ENCODE peak calls at places on chromosomes 3 and 15, in eight cellular contexts. G is right lobe of liver, X is lower leg skin, Z is adrenal gland, P is stomach, B is body of pancreas, S is heart left ventricle, I is tibial nerve. Q is an unnamed sample.

GRCh38 chr3:56796202-56796601 is 5.5 kb downstream of the ARHGEF3 start:
- DNase-seq in G (no peak), X (no peak), Z (no peak), P (no peak), B (peak), S (no peak), I (no peak), Q (no peak)

GRCh38 chr15:63045438-63046278 is 3.1 kb downstream of the TPM1 start:
- DNase-seq in G (no peak), X (no peak), Z (no peak), P (no peak), B (no peak), S (no peak), I (no peak), Q (no peak)

GRCh38 chr3:84965141-84965540 is 6.4 kb downstream of the CADM2 start:
- DNase-seq in G (no peak), X (no peak), Z (no peak), P (no peak), B (no peak), S (no peak), I (no peak), Q (no peak)

GRCh38 chr3:39267631-39268553 is 11.9 kb downstream of the CX3CR1 start:
- DNase-seq in G (no peak), X (no peak), Z (no peak), P (no peak), B (no peak), S (no peak), I (no peak), Q (no peak)

GRCh38 chr15:77251662-77252061 is 168.2 kb downstream of the PEAK1 start:
- DNase-seq in G (no peak), X (no peak), Z (no peak), P (no peak), B (no peak), S (no peak), I (no peak), Q (no peak)

GRCh38 chr15:74820056-74820455 is 6.4 kb upstream of the CPLX3 start:
- DNase-seq in G (no peak), X (no peak), Z (no peak), P (no peak), B (no peak), S (no peak), I (no peak), Q (no peak)

GRCh38 chr3:126923423-126923822 is 59.5 kb upstream of the PLXNA1 start:
- DNase-seq in G (no peak), X (no peak), Z (no peak), P (no peak), B (no peak), S (no peak), I (no peak), Q (no peak)

GRCh38 chr3:102537122-102537521 is 102.3 kb downstream of the ZPLD1 start:
- DNase-seq in G (no peak), X (no peak), Z (no peak), P (no peak), B (no peak), S (no peak), I (no peak), Q (no peak)

GRCh38 chr3:117285721-117286120 is 576.1 kb downstream of the TUSC7 start:
- DNase-seq in G (no peak), X (no peak), Z (peak), P (no peak), B (no peak), S (no peak), I (no peak), Q (no peak)

GRCh38 chr3:57952208-57952631 is 56.0 kb upstream of the FLNB start:
- DNase-seq in G (no peak), X (no peak), Z (no peak), P (no peak), B (peak), S (peak), I (no peak), Q (peak)

GRCh38 chr3:69390771-69391170 is 4.9 kb upstream of the FRMD4B start:
- DNase-seq in G (no peak), X (no peak), Z (no peak), P (no peak), B (no peak), S (no peak), I (no peak), Q (no peak)

GRCh38 chr15:28942046-28942445 is 56.3 kb downstream of the APBA2 start:
- DNase-seq in G (no peak), X (no peak), Z (no peak), P (peak), B (no peak), S (no peak), I (no peak), Q (no peak)

GRCh38 chr3:4744405-4745239 is 234.6 kb upstream of the BHLHE40 start:
- DNase-seq in G (no peak), X (no peak), Z (no peak), P (no peak), B (no peak), S (no peak), I (no peak), Q (no peak)

GRCh38 chr3:42749753-42750231 is 23.3 kb downstream of the CCDC13 start:
- DNase-seq in G (no peak), X (no peak), Z (no peak), P (peak), B (peak), S (no peak), I (no peak), Q (no peak)

GRCh38 chr3:33547101-33547500 is 106.9 kb upstream of the UBP1 start:
- DNase-seq in G (no peak), X (no peak), Z (no peak), P (no peak), B (no peak), S (no peak), I (no peak), Q (no peak)

GRCh38 chr3:158791259-158791920 is 10.5 kb upstream of the MFSD1 start:
- DNase-seq in G (no peak), X (no peak), Z (peak), P (no peak), B (no peak), S (no peak), I (no peak), Q (peak)

GRCh38 chr3:65814883-65815578 is 223.7 kb downstream of the MAGI1 start:
- DNase-seq in G (no peak), X (no peak), Z (no peak), P (no peak), B (no peak), S (no peak), I (no peak), Q (no peak)

GRCh38 chr15:76340198-76340801 is 3.7 kb downstream of the ISL2 start:
- DNase-seq in G (peak), X (no peak), Z (no peak), P (no peak), B (peak), S (no peak), I (no peak), Q (no peak)

GRCh38 chr3:13654330-13655073 is 105.6 kb downstream of the FBLN2 start:
- DNase-seq in G (no peak), X (no peak), Z (no peak), P (no peak), B (no peak), S (peak), I (no peak), Q (no peak)

GRCh38 chr15:34809186-34809585 is 13.8 kb upstream of the ACTC1 start:
- DNase-seq in G (no peak), X (no peak), Z (no peak), P (no peak), B (no peak), S (no peak), I (no peak), Q (no peak)

GRCh38 chr3:40456279-40456939 is 730 bp upstream of the RPL14 start:
- DNase-seq in G (no peak), X (no peak), Z (no peak), P (no peak), B (no peak), S (no peak), I (no peak), Q (peak)

GRCh38 chr15:47685141-47685870 is 32.0 kb upstream of the SEMA6D start:
- DNase-seq in G (no peak), X (no peak), Z (no peak), P (no peak), B (no peak), S (no peak), I (no peak), Q (no peak)

GRCh38 chr3:128222771-128223386 is 69.6 kb downstream of the EEFSEC start:
- DNase-seq in G (no peak), X (no peak), Z (no peak), P (no peak), B (no peak), S (no peak), I (no peak), Q (no peak)

GRCh38 chr3:118803096-118803476 is 231.6 kb downstream of the IGSF11 start:
- DNase-seq in G (no peak), X (no peak), Z (no peak), P (no peak), B (peak), S (no peak), I (no peak), Q (no peak)

GRCh38 chr15:83379574-83379973 is 67.6 kb upstream of the SH3GL3 start:
- DNase-seq in G (no peak), X (no peak), Z (no peak), P (no peak), B (no peak), S (no peak), I (no peak), Q (no peak)

GRCh38 chr3:89613241-89613640 is 505.8 kb downstream of the EPHA3 start:
- DNase-seq in G (no peak), X (no peak), Z (no peak), P (no peak), B (no peak), S (no peak), I (no peak), Q (no peak)

GRCh38 chr3:113210608-113211369 is 568 bp upstream of the BOC start:
- DNase-seq in G (no peak), X (no peak), Z (no peak), P (no peak), B (no peak), S (no peak), I (no peak), Q (peak)

GRCh38 chr15:75606711-75607684 is 18.5 kb downstream of the SNUPN start:
- DNase-seq in G (no peak), X (no peak), Z (no peak), P (no peak), B (no peak), S (no peak), I (no peak), Q (no peak)

GRCh38 chr3:121152573-121152972 is 244.6 kb downstream of the STXBP5L start:
- DNase-seq in G (no peak), X (no peak), Z (no peak), P (no peak), B (no peak), S (no peak), I (no peak), Q (no peak)

GRCh38 chr3:151327571-151328198 is 1.7 kb downstream of the P2RY13 start:
- DNase-seq in G (no peak), X (no peak), Z (no peak), P (no peak), B (no peak), S (no peak), I (no peak), Q (no peak)

GRCh38 chr15:31758126-31758525 is 272.2 kb upstream of the CHRNA7 start:
- DNase-seq in G (peak), X (peak), Z (peak), P (peak), B (peak), S (peak), I (peak), Q (no peak)

GRCh38 chr3:160685144-160685766 is 8.3 kb downstream of the ARL14 start:
- DNase-seq in G (no peak), X (no peak), Z (no peak), P (no peak), B (no peak), S (no peak), I (no peak), Q (no peak)

GRCh38 chr3:143443851-143444331 is 324.3 kb downstream of the CHST2 start:
- DNase-seq in G (no peak), X (peak), Z (peak), P (peak), B (peak), S (peak), I (no peak), Q (no peak)

GRCh38 chr3:52005571-52005986 is 9.9 kb upstream of the RPL29 start:
- DNase-seq in G (peak), X (no peak), Z (no peak), P (peak), B (peak), S (peak), I (no peak), Q (no peak)

DNA sequence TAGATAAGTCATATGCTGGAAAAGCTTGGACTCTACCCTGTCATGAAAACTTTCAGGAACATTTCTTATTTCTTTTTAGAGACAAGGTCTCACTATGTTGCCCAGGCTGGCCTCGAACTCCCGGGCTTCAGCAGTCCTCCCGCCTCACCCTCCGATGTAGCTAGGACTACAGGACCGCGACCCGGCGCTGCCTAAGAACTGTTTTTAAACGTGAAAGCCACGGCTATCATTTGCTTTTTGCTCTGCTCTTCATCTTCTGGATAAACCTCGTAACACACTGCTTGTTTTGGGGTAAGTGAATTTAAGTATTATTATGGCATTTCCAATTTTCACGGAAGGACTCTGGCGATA is 14.3 kb upstream of the CCNL1 start:
- DNase-seq in G (peak), X (no peak), Z (peak), P (no peak), B (peak), S (no peak), I (no peak), Q (no peak)
- TF ChIP-seq POLR2A in G (no peak), X (no peak), Z (no peak), P (no peak), B (no peak), S (no peak), I (no peak), Q (no peak)

GRCh38 chr15:73321496-73322344 is 47.0 kb downstream of the HCN4 start:
- DNase-seq in G (peak), X (no peak), Z (no peak), P (no peak), B (no peak), S (no peak), I (no peak), Q (no peak)

GRCh38 chr15:73319460-73320245 is 49.1 kb downstream of the HCN4 start:
- DNase-seq in G (peak), X (no peak), Z (no peak), P (no peak), B (no peak), S (no peak), I (no peak), Q (no peak)

GRCh38 chr15:73320619-73321180 is 48.1 kb downstream of the HCN4 start:
- DNase-seq in G (peak), X (no peak), Z (no peak), P (no peak), B (no peak), S (no peak), I (no peak), Q (no peak)

GRCh38 chr15:73317651-73318462 is 50.9 kb downstream of the HCN4 start:
- DNase-seq in G (peak), X (no peak), Z (no peak), P (no peak), B (no peak), S (no peak), I (no peak), Q (no peak)

DNA sequence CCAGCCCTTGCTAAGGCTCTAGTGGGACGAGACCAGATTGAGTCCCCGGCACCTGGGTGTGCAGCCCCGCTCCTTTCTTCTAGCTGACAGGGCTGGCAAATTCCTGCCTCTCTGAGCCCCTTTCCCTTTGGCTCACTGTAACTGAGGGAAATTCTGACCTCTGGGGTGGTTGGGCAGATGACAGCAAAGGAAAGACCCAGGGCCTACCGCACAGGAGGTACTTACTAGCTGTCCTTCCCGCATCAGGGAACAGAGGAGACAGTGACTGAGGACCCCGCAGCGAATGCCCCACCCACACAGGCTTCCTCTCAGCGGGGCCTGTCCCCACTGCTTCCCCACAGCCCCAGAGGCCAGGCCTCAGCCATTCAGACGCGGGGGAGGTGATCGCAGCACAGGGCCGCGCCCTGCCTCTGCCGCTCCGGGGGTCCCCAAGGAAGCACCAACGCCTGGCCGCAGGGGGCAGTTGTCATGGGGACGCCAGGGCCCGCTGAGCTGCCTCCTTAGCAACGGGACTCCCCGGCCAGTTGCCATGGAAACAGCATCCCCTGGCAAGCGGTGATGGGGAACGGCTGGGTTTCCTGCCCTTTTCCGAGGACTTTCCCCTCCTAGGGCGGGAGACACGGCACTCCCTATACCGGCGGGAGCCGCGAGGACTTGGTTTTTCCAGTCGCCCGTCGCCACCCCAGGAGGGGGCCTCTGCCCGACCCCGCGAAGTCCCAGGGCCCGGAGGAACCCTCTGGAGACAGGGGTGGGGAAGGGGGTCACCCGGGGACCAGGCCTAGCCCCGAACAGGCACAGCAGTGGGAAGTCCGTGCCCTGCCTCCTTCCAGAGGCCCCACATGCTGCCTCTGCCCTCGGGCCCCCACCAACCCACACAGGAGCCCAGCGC is 50.1 kb downstream of the HCN4 start:
- DNase-seq in G (peak), X (no peak), Z (no peak), P (no peak), B (no peak), S (no peak), I (no peak), Q (no peak)
- TF ChIP-seq POLR2A in G (no peak), X (no peak), Z (no peak), P (no peak), B (no peak), S (no peak), I (no peak), Q (no peak)

GRCh38 chr15:85704720-85705119 is 90.0 kb downstream of the KLHL25 start:
- DNase-seq in G (no peak), X (no peak), Z (no peak), P (no peak), B (no peak), S (no peak), I (no peak), Q (peak)

GRCh38 chr15:85708402-85708932 is 86.3 kb downstream of the KLHL25 start:
- DNase-seq in G (no peak), X (no peak), Z (no peak), P (no peak), B (peak), S (no peak), I (no peak), Q (no peak)

GRCh38 chr15:85709250-85709649 is 85.5 kb downstream of the KLHL25 start:
- DNase-seq in G (no peak), X (no peak), Z (no peak), P (no peak), B (no peak), S (no peak), I (no peak), Q (no peak)

GRCh38 chr15:85707519-85708338 is 87.0 kb downstream of the KLHL25 start:
- DNase-seq in G (no peak), X (no peak), Z (no peak), P (peak), B (peak), S (no peak), I (no peak), Q (no peak)

GRCh38 chr15:85706779-85707518 is 87.8 kb downstream of the KLHL25 start:
- DNase-seq in G (no peak), X (no peak), Z (no peak), P (no peak), B (peak), S (peak), I (no peak), Q (peak)
- TF ChIP-seq POLR2A in G (no peak), X (no peak), Z (no peak), P (no peak), B (peak), S (peak), I (no peak), Q (no peak)

GRCh38 chr15:101071651-101072050 is 152.5 kb downstream of the LRRK1 start:
- DNase-seq in G (no peak), X (no peak), Z (no peak), P (no peak), B (no peak), S (no peak), I (no peak), Q (no peak)

GRCh38 chr15:101068523-101068960 is 149.4 kb downstream of the LRRK1 start:
- DNase-seq in G (peak), X (no peak), Z (no peak), P (no peak), B (no peak), S (peak), I (no peak), Q (no peak)

GRCh38 chr15:101068961-101069734 is 150.0 kb downstream of the LRRK1 start:
- DNase-seq in G (peak), X (no peak), Z (no peak), P (no peak), B (no peak), S (peak), I (no peak), Q (no peak)

GRCh38 chr15:101070502-101071273 is 151.5 kb downstream of the LRRK1 start:
- DNase-seq in G (no peak), X (no peak), Z (no peak), P (no peak), B (no peak), S (no peak), I (no peak), Q (peak)

DNA sequence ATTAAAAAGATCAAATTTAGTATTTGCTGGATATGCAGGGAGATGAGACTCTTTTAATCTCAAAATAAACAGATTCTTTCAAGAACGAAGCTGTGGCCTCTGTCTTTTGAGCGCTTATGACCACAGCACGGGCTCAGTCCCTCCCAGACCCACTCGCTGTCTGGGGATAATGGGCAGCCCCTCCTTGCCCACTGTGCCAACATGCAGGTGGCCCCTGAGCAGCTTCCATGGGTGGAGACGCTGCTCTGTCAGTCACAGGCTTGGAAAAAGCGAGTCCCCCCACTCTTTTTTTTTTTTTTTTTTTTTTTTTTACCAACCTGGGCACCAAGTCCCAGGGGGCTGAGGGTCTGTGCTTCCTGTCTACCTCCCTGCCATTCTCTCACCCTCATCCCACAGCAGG is 150.9 kb downstream of the LRRK1 start:
- DNase-seq in G (no peak), X (no peak), Z (no peak), P (no peak), B (no peak), S (no peak), I (no peak), Q (no peak)
- TF ChIP-seq POLR2A in G (no peak), X (no peak), Z (no peak), P (no peak), B (no peak), S (no peak), I (no peak), Q (no peak)

Q was measured in uterus.